ENCODE peak calls at places on chromosomes 16 and 17, in ten cellular contexts. One of them, this sample, is unnamed.

GRCh38 chr16:89899879-89900481 is 18.7 kb upstream of the MC1R start:
- DNase-seq in HepG2: no peak
- DNase-seq in endothelial cell: no peak
- DNase-seq in CD8-positive, alpha-beta T cell: no peak
- DNase-seq in upper lobe of right lung: no peak
- DNase-seq in astrocyte: no peak
- DNase-seq in WTC11: no peak
- DNase-seq in Peyer's patch: no peak
- DNase-seq in stomach: no peak
- DNase-seq in neural progenitor cell: no peak
- DNase-seq in this sample: no peak

GRCh38 chr17:82702161-82702932 is 3.8 kb upstream of the RAB40B start:
- DNase-seq in endothelial cell: no peak
- DNase-seq in upper lobe of right lung: no peak
- DNase-seq in stomach: no peak
- DNase-seq in astrocyte: no peak
- DNase-seq in Peyer's patch: no peak
- DNase-seq in CD8-positive, alpha-beta T cell: no peak
- DNase-seq in HepG2: no peak
- DNase-seq in neural progenitor cell: no peak
- DNase-seq in WTC11: no peak
- DNase-seq in this sample: no peak

GRCh38 chr16:10965440-10966039 is 21.2 kb downstream of the CLEC16A start:
- DNase-seq in neural progenitor cell: no peak
- DNase-seq in HepG2: no peak
- DNase-seq in WTC11: no peak
- DNase-seq in CD8-positive, alpha-beta T cell: no peak
- DNase-seq in Peyer's patch: no peak
- DNase-seq in endothelial cell: no peak
- DNase-seq in stomach: no peak
- DNase-seq in astrocyte: no peak
- DNase-seq in upper lobe of right lung: no peak
- DNase-seq in this sample: peak

GRCh38 chr16:52383640-52384292 is 163.2 kb downstream of the TOX3 start:
- DNase-seq in HepG2: peak
- DNase-seq in Peyer's patch: no peak
- DNase-seq in WTC11: no peak
- DNase-seq in neural progenitor cell: no peak
- DNase-seq in upper lobe of right lung: no peak
- DNase-seq in CD8-positive, alpha-beta T cell: no peak
- DNase-seq in stomach: no peak
- DNase-seq in endothelial cell: no peak
- DNase-seq in astrocyte: no peak
- DNase-seq in this sample: no peak

GRCh38 chr17:29613371-29613837 is 9.3 kb downstream of the CORO6 start:
- DNase-seq in Peyer's patch: peak
- DNase-seq in upper lobe of right lung: peak
- DNase-seq in CD8-positive, alpha-beta T cell: peak
- DNase-seq in neural progenitor cell: peak
- DNase-seq in endothelial cell: peak
- DNase-seq in WTC11: peak
- DNase-seq in astrocyte: peak
- DNase-seq in stomach: peak
- DNase-seq in HepG2: peak
- DNase-seq in this sample: peak

GRCh38 chr17:59221159-59221847 is 992 bp downstream of the GDPD1 start:
- DNase-seq in upper lobe of right lung: peak
- DNase-seq in astrocyte: no peak
- DNase-seq in WTC11: no peak
- DNase-seq in HepG2: no peak
- DNase-seq in CD8-positive, alpha-beta T cell: no peak
- DNase-seq in endothelial cell: no peak
- DNase-seq in neural progenitor cell: no peak
- DNase-seq in Peyer's patch: peak
- DNase-seq in stomach: no peak
- DNase-seq in this sample: peak

GRCh38 chr17:81147701-81148100 is 17.6 kb upstream of the PVALEF start:
- DNase-seq in upper lobe of right lung: no peak
- DNase-seq in neural progenitor cell: no peak
- DNase-seq in astrocyte: no peak
- DNase-seq in WTC11: no peak
- DNase-seq in CD8-positive, alpha-beta T cell: no peak
- DNase-seq in stomach: no peak
- DNase-seq in endothelial cell: no peak
- DNase-seq in Peyer's patch: no peak
- DNase-seq in HepG2: no peak
- DNase-seq in this sample: no peak

GRCh38 chr16:56980203-56980535 is 9.2 kb upstream of the NLRC5 start:
- DNase-seq in astrocyte: no peak
- DNase-seq in neural progenitor cell: no peak
- DNase-seq in Peyer's patch: no peak
- DNase-seq in CD8-positive, alpha-beta T cell: no peak
- DNase-seq in stomach: no peak
- DNase-seq in endothelial cell: no peak
- DNase-seq in upper lobe of right lung: no peak
- DNase-seq in HepG2: no peak
- DNase-seq in WTC11: no peak
- DNase-seq in this sample: no peak

GRCh38 chr17:1830288-1830687 is 483 bp downstream of the RPA1 start:
- DNase-seq in upper lobe of right lung: no peak
- DNase-seq in Peyer's patch: no peak
- DNase-seq in stomach: no peak
- DNase-seq in WTC11: no peak
- DNase-seq in HepG2: peak
- DNase-seq in endothelial cell: no peak
- DNase-seq in astrocyte: peak
- DNase-seq in CD8-positive, alpha-beta T cell: peak
- DNase-seq in neural progenitor cell: peak
- DNase-seq in this sample: peak

GRCh38 chr16:65876200-65876498 is 490.3 kb upstream of the CDH5 start:
- DNase-seq in CD8-positive, alpha-beta T cell: no peak
- DNase-seq in Peyer's patch: no peak
- DNase-seq in HepG2: no peak
- DNase-seq in endothelial cell: no peak
- DNase-seq in upper lobe of right lung: no peak
- DNase-seq in neural progenitor cell: no peak
- DNase-seq in astrocyte: peak
- DNase-seq in WTC11: no peak
- DNase-seq in stomach: no peak
- DNase-seq in this sample: no peak

GRCh38 chr17:13843862-13844640 is 225.3 kb upstream of the COX10 start:
- DNase-seq in CD8-positive, alpha-beta T cell: no peak
- DNase-seq in upper lobe of right lung: no peak
- DNase-seq in neural progenitor cell: no peak
- DNase-seq in stomach: no peak
- DNase-seq in HepG2: no peak
- DNase-seq in Peyer's patch: no peak
- DNase-seq in WTC11: no peak
- DNase-seq in endothelial cell: no peak
- DNase-seq in astrocyte: peak
- DNase-seq in this sample: no peak

GRCh38 chr17:78232774-78233173 is 1.3 kb downstream of the TMEM235 start:
- DNase-seq in WTC11: no peak
- DNase-seq in CD8-positive, alpha-beta T cell: no peak
- DNase-seq in stomach: no peak
- DNase-seq in upper lobe of right lung: no peak
- DNase-seq in HepG2: no peak
- DNase-seq in Peyer's patch: no peak
- DNase-seq in neural progenitor cell: no peak
- DNase-seq in endothelial cell: no peak
- DNase-seq in astrocyte: no peak
- DNase-seq in this sample: no peak

GRCh38 chr16:78570409-78571141 is 471.1 kb downstream of the WWOX start:
- DNase-seq in neural progenitor cell: no peak
- DNase-seq in stomach: no peak
- DNase-seq in endothelial cell: no peak
- DNase-seq in Peyer's patch: no peak
- DNase-seq in WTC11: no peak
- DNase-seq in upper lobe of right lung: no peak
- DNase-seq in HepG2: no peak
- DNase-seq in CD8-positive, alpha-beta T cell: no peak
- DNase-seq in astrocyte: no peak
- DNase-seq in this sample: no peak

GRCh38 chr17:50037321-50038107 is 18.4 kb upstream of the ITGA3 start:
- DNase-seq in astrocyte: peak
- DNase-seq in WTC11: no peak
- DNase-seq in CD8-positive, alpha-beta T cell: no peak
- DNase-seq in endothelial cell: no peak
- DNase-seq in neural progenitor cell: no peak
- DNase-seq in Peyer's patch: no peak
- DNase-seq in stomach: peak
- DNase-seq in HepG2: no peak
- DNase-seq in upper lobe of right lung: peak
- DNase-seq in this sample: no peak

GRCh38 chr17:43710101-43710500 is 48.4 kb upstream of the MEOX1 start:
- DNase-seq in astrocyte: no peak
- DNase-seq in neural progenitor cell: no peak
- DNase-seq in upper lobe of right lung: no peak
- DNase-seq in WTC11: no peak
- DNase-seq in endothelial cell: no peak
- DNase-seq in HepG2: no peak
- DNase-seq in CD8-positive, alpha-beta T cell: no peak
- DNase-seq in Peyer's patch: no peak
- DNase-seq in stomach: no peak
- DNase-seq in this sample: no peak

GRCh38 chr16:9061358-9061813 is 30.1 kb upstream of the HAPSTR1 start:
- DNase-seq in CD8-positive, alpha-beta T cell: no peak
- DNase-seq in endothelial cell: no peak
- DNase-seq in HepG2: no peak
- DNase-seq in astrocyte: peak
- DNase-seq in upper lobe of right lung: no peak
- DNase-seq in WTC11: no peak
- DNase-seq in Peyer's patch: no peak
- DNase-seq in stomach: no peak
- DNase-seq in neural progenitor cell: no peak
- DNase-seq in this sample: no peak

GRCh38 chr17:6231886-6232767 is 161.9 kb downstream of the WSCD1 start:
- DNase-seq in endothelial cell: no peak
- DNase-seq in CD8-positive, alpha-beta T cell: no peak
- DNase-seq in WTC11: no peak
- DNase-seq in HepG2: no peak
- DNase-seq in neural progenitor cell: no peak
- DNase-seq in astrocyte: peak
- DNase-seq in upper lobe of right lung: no peak
- DNase-seq in Peyer's patch: no peak
- DNase-seq in stomach: no peak
- DNase-seq in this sample: no peak
- TF ChIP-seq CTCF in endothelial cell: no peak
- TF ChIP-seq CTCF in CD8-positive, alpha-beta T cell: no peak
- TF ChIP-seq CTCF in WTC11: no peak
- TF ChIP-seq CTCF in HepG2: no peak
- TF ChIP-seq CTCF in neural progenitor cell: no peak
- TF ChIP-seq CTCF in astrocyte: no peak
- TF ChIP-seq CTCF in upper lobe of right lung: no peak
- TF ChIP-seq CTCF in Peyer's patch: no peak
- TF ChIP-seq CTCF in stomach: no peak
- TF ChIP-seq CTCF in this sample: no peak

DNA sequence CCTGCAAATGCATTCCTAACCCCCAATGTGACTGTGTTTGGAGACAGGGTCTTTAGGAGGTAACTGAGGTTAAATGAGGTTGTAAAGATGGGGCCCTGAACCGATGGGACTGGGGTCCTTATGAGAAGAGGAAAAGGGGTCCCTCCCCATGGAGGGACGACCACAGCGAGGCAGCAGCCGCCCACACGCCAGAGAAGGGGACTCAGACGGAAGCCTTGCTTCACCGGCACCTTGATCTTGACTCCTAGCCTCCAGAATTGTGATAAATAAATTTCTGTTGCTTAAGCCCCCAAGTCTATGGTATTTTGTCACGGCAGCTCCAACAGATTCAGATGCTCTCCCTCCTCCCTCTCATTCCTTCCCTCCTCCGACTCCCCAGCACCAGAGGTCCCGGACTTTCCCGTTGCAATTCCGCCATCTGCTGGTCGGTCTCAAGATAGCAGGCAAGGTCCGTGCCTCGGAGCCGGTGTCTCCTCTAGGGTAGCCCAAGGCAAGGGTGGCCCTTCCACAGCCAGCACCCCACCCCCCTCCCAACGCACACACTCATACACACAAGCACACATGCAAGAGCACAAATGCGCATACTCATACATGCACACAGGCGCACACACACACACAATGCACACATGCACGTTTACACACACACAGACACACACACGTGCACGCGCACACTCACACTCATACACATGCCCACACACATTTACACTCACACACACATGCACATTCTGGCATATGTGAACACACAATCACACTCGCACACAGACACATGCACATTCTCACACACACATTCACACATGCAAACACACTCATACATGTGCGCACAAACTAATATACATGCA is 23.1 kb upstream of the C16orf78 start:
- DNase-seq in HepG2: peak
- DNase-seq in endothelial cell: peak
- DNase-seq in stomach: peak
- DNase-seq in astrocyte: peak
- DNase-seq in neural progenitor cell: peak
- DNase-seq in WTC11: peak
- DNase-seq in CD8-positive, alpha-beta T cell: peak
- DNase-seq in Peyer's patch: peak
- DNase-seq in upper lobe of right lung: peak
- DNase-seq in this sample: peak
- TF ChIP-seq CTCF in HepG2: peak
- TF ChIP-seq CTCF in endothelial cell: peak
- TF ChIP-seq CTCF in stomach: no peak
- TF ChIP-seq CTCF in astrocyte: peak
- TF ChIP-seq CTCF in neural progenitor cell: peak
- TF ChIP-seq CTCF in WTC11: peak
- TF ChIP-seq CTCF in CD8-positive, alpha-beta T cell: peak
- TF ChIP-seq CTCF in Peyer's patch: peak
- TF ChIP-seq CTCF in upper lobe of right lung: peak
- TF ChIP-seq CTCF in this sample: no peak

DNA sequence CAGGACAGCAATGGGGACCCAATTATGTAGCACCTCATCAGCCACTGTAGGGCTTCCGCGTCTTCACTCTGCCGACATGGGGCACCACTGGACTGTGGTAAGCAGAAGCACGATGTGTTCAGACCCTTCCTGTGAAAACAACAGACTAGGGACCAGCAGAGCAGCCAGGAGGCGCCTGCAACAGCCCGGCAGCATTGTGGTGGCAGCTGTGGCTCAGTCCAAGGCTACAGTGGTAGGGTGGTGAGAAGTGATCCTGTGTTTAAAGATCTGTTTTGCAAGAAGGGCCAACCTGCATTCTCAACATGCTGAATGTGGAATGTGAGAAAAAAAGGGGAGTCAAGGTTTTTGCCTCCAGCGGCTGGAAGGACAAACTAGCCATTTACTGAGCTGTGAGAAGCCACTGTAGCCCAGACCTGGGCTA is 80.8 kb downstream of the GAS7 start:
- DNase-seq in CD8-positive, alpha-beta T cell: no peak
- DNase-seq in upper lobe of right lung: peak
- DNase-seq in stomach: no peak
- DNase-seq in HepG2: peak
- DNase-seq in astrocyte: no peak
- DNase-seq in neural progenitor cell: no peak
- DNase-seq in WTC11: no peak
- DNase-seq in endothelial cell: no peak
- DNase-seq in Peyer's patch: peak
- DNase-seq in this sample: no peak
- TF ChIP-seq CTCF in CD8-positive, alpha-beta T cell: no peak
- TF ChIP-seq CTCF in upper lobe of right lung: peak
- TF ChIP-seq CTCF in stomach: no peak
- TF ChIP-seq CTCF in HepG2: no peak
- TF ChIP-seq CTCF in astrocyte: no peak
- TF ChIP-seq CTCF in neural progenitor cell: no peak
- TF ChIP-seq CTCF in WTC11: no peak
- TF ChIP-seq CTCF in endothelial cell: no peak
- TF ChIP-seq CTCF in Peyer's patch: no peak
- TF ChIP-seq CTCF in this sample: no peak

GRCh38 chr17:19718613-19719364 is 2.4 kb upstream of the SLC47A2 start:
- DNase-seq in neural progenitor cell: no peak
- DNase-seq in CD8-positive, alpha-beta T cell: no peak
- DNase-seq in stomach: no peak
- DNase-seq in WTC11: peak
- DNase-seq in endothelial cell: peak
- DNase-seq in Peyer's patch: no peak
- DNase-seq in upper lobe of right lung: peak
- DNase-seq in astrocyte: no peak
- DNase-seq in HepG2: peak
- DNase-seq in this sample: no peak
- TF ChIP-seq CTCF in neural progenitor cell: peak
- TF ChIP-seq CTCF in CD8-positive, alpha-beta T cell: no peak
- TF ChIP-seq CTCF in stomach: no peak
- TF ChIP-seq CTCF in WTC11: peak
- TF ChIP-seq CTCF in endothelial cell: no peak
- TF ChIP-seq CTCF in Peyer's patch: peak
- TF ChIP-seq CTCF in upper lobe of right lung: peak
- TF ChIP-seq CTCF in astrocyte: no peak
- TF ChIP-seq CTCF in HepG2: peak
- TF ChIP-seq CTCF in this sample: no peak